ENCODE peak calls at places on chromosomes 1 and 21, in ten cellular contexts. X is OCI-LY7, Y is tibial nerve, K is body of pancreas, I is heart right ventricle, J is PC-3, H is heart left ventricle, C is pancreas, E is ascending aorta, T is uterus. U is an unnamed sample. For H3K4me1, the result is how much of the 10 kb centered on the place peaks cover.

GRCh38 chr1:206939131-206939530 is 7.1 kb downstream of the PIGR start:
- DNase-seq in Y (no peak), J (no peak), K (no peak), H (no peak), E (no peak), T (no peak), C (no peak), I (no peak), X (no peak), U (no peak)

GRCh38 chr1:112237983-112238515 is 158.0 kb upstream of the CTTNBP2NL start:
- DNase-seq in K (no peak), H (no peak), I (no peak), J (no peak), X (no peak), C (no peak), E (no peak), T (no peak), Y (no peak), U (no peak)

GRCh38 chr1:175814885-175815284 is 71.5 kb upstream of the TNR start:
- DNase-seq in T (no peak), C (no peak), X (no peak), K (no peak), I (no peak), Y (no peak), J (no peak), H (no peak), E (no peak), U (no peak)

GRCh38 chr1:14804626-14805025 is 206.1 kb downstream of the KAZN start:
- DNase-seq in J (peak), Y (no peak), C (no peak), X (peak), H (no peak), T (no peak), I (no peak), K (no peak), E (no peak), U (no peak)

GRCh38 chr21:21921410-21922232 is 923.4 kb downstream of the NCAM2 start:
- DNase-seq in H (no peak), X (peak), T (no peak), C (no peak), K (peak), Y (no peak), J (peak), E (no peak), I (no peak), U (no peak)

GRCh38 chr1:26733982-26734381 is 38.2 kb downstream of the ARID1A start:
- DNase-seq in I (no peak), T (no peak), K (no peak), X (no peak), H (no peak), C (no peak), J (peak), Y (no peak), E (no peak), U (no peak)

GRCh38 chr1:67522793-67523192 is 92.6 kb upstream of the SERBP1 start:
- DNase-seq in T (no peak), H (no peak), Y (no peak), C (no peak), X (no peak), K (no peak), E (no peak), J (no peak), I (no peak), U (no peak)

GRCh38 chr1:6082430-6082971 is 36.8 kb downstream of the KCNAB2 start:
- DNase-seq in J (peak), I (no peak), K (no peak), E (no peak), Y (no peak), H (peak), T (peak), C (no peak), X (no peak), U (no peak)

GRCh38 chr1:234600418-234601216 is 9.4 kb downstream of the IRF2BP2 start:
- DNase-seq in H (no peak), Y (peak), T (peak), I (peak), K (peak), E (no peak), C (no peak), X (peak), J (peak), U (no peak)

GRCh38 chr21:17406202-17406601 is 106.6 kb upstream of the CXADR start:
- DNase-seq in C (no peak), E (no peak), J (no peak), Y (no peak), X (no peak), T (no peak), H (no peak), I (no peak), K (no peak), U (no peak)

GRCh38 chr1:101960164-101960563 is 36.6 kb downstream of the OLFM3 start:
- DNase-seq in C (no peak), J (no peak), Y (no peak), I (no peak), X (no peak), H (no peak), T (no peak), E (no peak), K (no peak), U (no peak)

GRCh38 chr21:45140346-45140940 is 66.1 kb downstream of the ADARB1 start:
- DNase-seq in H (peak), K (peak), Y (peak), C (peak), I (peak), J (peak), E (peak), T (peak), X (peak), U (peak)

GRCh38 chr1:208885046-208885445 is 640.9 kb upstream of the PLXNA2 start:
- DNase-seq in J (no peak), C (no peak), X (no peak), I (no peak), Y (no peak), E (no peak), H (no peak), K (no peak), T (no peak), U (no peak)

GRCh38 chr1:67880056-67880601 is 46.9 kb upstream of the GNG12 start:
- DNase-seq in X (no peak), H (no peak), T (no peak), Y (no peak), C (peak), E (no peak), I (no peak), K (peak), J (peak), U (no peak)

GRCh38 chr21:36589352-36589971 is 109.5 kb upstream of the SIM2 start:
- DNase-seq in T (peak), K (peak), J (peak), Y (no peak), H (no peak), E (no peak), C (peak), I (peak), X (peak), U (peak)

GRCh38 chr1:241423541-241424479 is 66.8 kb upstream of the RGS7 start:
- DNase-seq in T (no peak), E (no peak), X (no peak), H (no peak), I (no peak), K (peak), J (peak), C (peak), Y (no peak), U (no peak)

GRCh38 chr1:219092206-219092605 is 81.5 kb upstream of the LYPLAL1 start:
- DNase-seq in H (no peak), I (no peak), X (no peak), C (no peak), J (peak), T (no peak), Y (no peak), K (no peak), E (no peak), U (no peak)

GRCh38 chr1:80666073-80666472 is 1134.7 kb upstream of the ADGRL2 start:
- DNase-seq in H (no peak), K (no peak), J (no peak), Y (no peak), X (no peak), I (no peak), C (no peak), E (no peak), T (no peak), U (no peak)

GRCh38 chr1:29912413-29912812 is 676.1 kb downstream of the PTPRU start:
- DNase-seq in Y (no peak), E (no peak), H (no peak), J (peak), K (no peak), X (no peak), I (no peak), T (no peak), C (no peak), U (no peak)

GRCh38 chr1:31416101-31416736 is 3.2 kb downstream of the SERINC2 start:
- DNase-seq in J (no peak), I (no peak), H (no peak), K (peak), C (peak), T (no peak), Y (no peak), X (no peak), E (no peak), U (peak)

GRCh38 chr1:176374967-176375569 is 87.9 kb upstream of the PAPPA2 start:
- DNase-seq in T (peak), H (peak), E (peak), K (peak), C (peak), I (peak), J (peak), X (peak), Y (peak), U (peak)

GRCh38 chr1:173476197-173476663 is 905 bp upstream of the PRDX6 start:
- DNase-seq in T (no peak), C (no peak), I (no peak), H (no peak), K (no peak), X (peak), Y (no peak), E (no peak), J (peak), U (no peak)

GRCh38 chr1:23589506-23589872 is 30.2 kb upstream of the ID3 start:
- DNase-seq in Y (no peak), X (peak), C (no peak), J (no peak), K (no peak), I (no peak), E (no peak), H (no peak), T (no peak), U (no peak)

GRCh38 chr1:230858918-230859819 is 9.2 kb downstream of the C1orf198 start:
- DNase-seq in J (no peak), X (no peak), Y (peak), C (no peak), E (no peak), H (no peak), T (no peak), K (no peak), I (peak), U (no peak)

GRCh38 chr1:236085545-236086159 is 20.8 kb upstream of the NID1 start:
- DNase-seq in J (no peak), Y (no peak), C (no peak), H (no peak), T (no peak), I (no peak), X (no peak), K (no peak), E (no peak), U (no peak)

DNA sequence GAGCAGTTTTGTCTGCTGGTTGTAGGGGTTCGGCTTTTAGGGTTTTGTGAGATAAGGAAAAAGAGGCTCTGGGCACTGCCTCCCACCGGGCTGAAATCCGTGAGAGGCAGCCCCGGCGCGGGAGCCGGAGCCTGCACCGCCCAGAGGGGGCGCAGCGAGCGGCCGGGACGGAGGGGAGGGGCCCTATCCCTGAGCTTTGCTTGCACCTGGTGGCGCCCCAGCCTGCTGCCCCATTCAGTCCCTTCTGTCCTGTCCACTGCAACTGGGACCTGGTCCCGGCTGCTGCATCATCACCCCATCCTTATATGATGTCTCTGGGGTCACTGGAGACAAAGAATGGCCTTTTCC is 512 bp upstream of the KCNJ6 start:
- DNase-seq in X (no peak), K (no peak), I (no peak), H (no peak), E (no peak), Y (no peak), C (no peak), J (no peak), T (no peak), U (no peak)
- TF ChIP-seq CTCF in X (no peak), K (no peak), I (no peak), H (no peak), E (no peak), Y (no peak), C (no peak), J (no peak), T (no peak), U (no peak)

DNA sequence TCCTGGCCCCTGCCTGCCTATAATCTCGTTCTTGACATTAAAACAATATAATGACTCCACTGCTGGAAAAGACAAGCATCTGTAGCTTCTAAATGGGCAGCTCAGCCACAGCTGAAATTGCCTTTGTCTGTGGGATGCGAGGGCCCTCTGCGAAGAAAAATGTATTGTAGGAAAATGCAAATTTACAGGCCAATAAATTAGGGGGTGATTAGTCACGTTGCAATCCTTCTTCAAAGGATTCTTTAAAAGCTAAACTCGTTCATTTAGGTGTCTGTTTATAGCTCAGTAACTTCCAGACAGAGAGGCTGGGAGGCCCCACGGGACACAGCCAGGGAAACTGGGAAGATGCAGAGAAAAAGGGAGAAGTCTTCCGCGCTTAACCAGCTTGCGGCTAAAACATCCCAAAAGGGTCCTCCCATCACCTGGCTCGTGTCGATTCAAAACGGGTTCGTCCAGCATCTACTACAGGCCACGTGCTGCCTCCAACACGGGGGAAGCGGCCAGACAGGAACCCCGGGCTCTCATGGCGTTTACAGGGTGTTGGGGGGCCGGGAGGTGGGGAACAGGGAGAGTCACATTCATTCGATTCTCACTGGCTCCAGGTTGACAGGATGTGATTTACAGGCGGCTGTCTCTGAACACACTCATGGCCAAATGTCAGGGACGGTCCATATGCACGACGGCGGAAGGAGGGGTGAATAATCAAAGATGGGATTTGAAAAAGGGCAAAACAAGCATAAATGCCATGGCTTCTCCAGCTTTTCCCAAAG is 100.5 kb upstream of the ZBTB40 start:
- DNase-seq in X (no peak), E (no peak), J (no peak), T (no peak), K (no peak), I (no peak), C (no peak), H (no peak), Y (no peak), U (no peak)
- H3K4me3 ChIP-seq in X (no peak), E (no peak), J (no peak), T (no peak), K (no peak), I (no peak), C (no peak), H (no peak), Y (no peak), U (no peak)

DNA sequence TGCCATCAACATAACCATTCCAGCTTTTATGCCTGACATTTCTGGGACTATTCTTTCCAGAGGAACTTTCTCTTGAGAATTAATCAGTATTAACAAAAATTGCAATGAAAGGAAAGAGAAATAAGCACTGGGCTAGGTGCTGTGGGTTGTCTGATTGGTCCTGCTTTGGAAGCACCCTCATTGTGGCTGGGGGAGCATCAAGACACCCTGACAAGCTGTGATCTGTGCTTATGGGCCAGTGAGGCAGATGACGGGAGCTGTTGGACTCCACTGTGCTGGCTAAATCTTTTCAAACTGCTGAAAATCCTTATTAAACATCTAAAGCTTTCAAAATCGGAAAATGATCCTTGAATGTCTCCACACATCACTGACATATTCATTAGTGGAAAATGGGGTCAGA is 20.0 kb downstream of the UBASH3A start:
- DNase-seq in I (no peak), X (no peak), E (no peak), K (no peak), J (no peak), C (no peak), H (no peak), T (no peak), Y (no peak), U (no peak)
- H3K4me1 ChIP-seq in I (under half), X (under half), E (under half), K (under half), J (under half), C (under half), H (under half), T (under half), Y (under half), U (under half)

GRCh38 chr1:182616130-182617074 is 12.2 kb upstream of the RGS16 start:
- DNase-seq in E (peak), Y (peak), K (peak), X (peak), T (peak), I (peak), C (peak), J (no peak), H (peak), U (peak)
- TF ChIP-seq CTCF in E (no peak), Y (no peak), K (no peak), X (peak), T (no peak), I (no peak), C (no peak), J (no peak), H (no peak), U (no peak)

U was measured in lung.